ENCODE peak calls at places on chromosome X, in eight cellular contexts. L is A549, Z is HL-60, R is osteocyte, Y is lower leg skin, T is neural crest cell, H is PC-3, M is foreskin fibroblast. D is an unnamed sample.

GRCh38 chrX:44784241-44784640 is 59.6 kb upstream of the DUSP21 start:
- DNase-seq in L (no peak), Z (no peak), R (no peak), Y (no peak), T (no peak), H (peak), M (no peak), D (no peak)

GRCh38 chrX:37755073-37755472 is 24.8 kb upstream of the CYBB start:
- DNase-seq in L (no peak), Z (peak), R (no peak), Y (no peak), T (no peak), H (no peak), M (no peak), D (no peak)

GRCh38 chrX:150291014-150291413 is 72.1 kb upstream of the MAMLD1 start:
- DNase-seq in L (no peak), Z (no peak), R (peak), Y (no peak), T (no peak), H (peak), M (peak), D (no peak)

GRCh38 chrX:15679246-15679645 is 14.6 kb upstream of the CLTRN start:
- DNase-seq in L (no peak), Z (no peak), R (no peak), Y (no peak), T (no peak), H (no peak), M (peak), D (no peak)

GRCh38 chrX:136065044-136065671 is 79.9 kb downstream of the SLC9A6 start:
- DNase-seq in L (no peak), Z (peak), R (no peak), Y (peak), T (no peak), H (peak), M (peak), D (peak)

GRCh38 chrX:129445436-129445835 is 77.9 kb downstream of the SMARCA1 start:
- DNase-seq in L (no peak), Z (no peak), R (no peak), Y (no peak), T (no peak), H (no peak), M (no peak), D (no peak)

GRCh38 chrX:39335447-39336235 is 534.4 kb downstream of the MID1IP1 start:
- DNase-seq in L (no peak), Z (peak), R (no peak), Y (peak), T (no peak), H (no peak), M (no peak), D (no peak)

GRCh38 chrX:134294548-134294947 is 57.6 kb downstream of the CCDC160 start:
- DNase-seq in L (no peak), Z (no peak), R (no peak), Y (no peak), T (no peak), H (peak), M (peak), D (no peak)

GRCh38 chrX:129955682-129956081 is 26.8 kb upstream of the BCORL1 start:
- DNase-seq in L (no peak), Z (no peak), R (no peak), Y (no peak), T (no peak), H (no peak), M (no peak), D (no peak)

GRCh38 chrX:53073115-53073581 is 9.0 kb upstream of the TSPYL2 start:
- DNase-seq in L (no peak), Z (no peak), R (no peak), Y (no peak), T (no peak), H (no peak), M (no peak), D (no peak)

GRCh38 chrX:70973221-70973620 is 42.3 kb upstream of the SLC7A3 start:
- DNase-seq in L (no peak), Z (no peak), R (no peak), Y (no peak), T (no peak), H (no peak), M (no peak), D (no peak)

GRCh38 chrX:70969635-70970481 is 39.0 kb upstream of the SLC7A3 start:
- DNase-seq in L (no peak), Z (no peak), R (no peak), Y (no peak), T (no peak), H (no peak), M (no peak), D (no peak)

DNA sequence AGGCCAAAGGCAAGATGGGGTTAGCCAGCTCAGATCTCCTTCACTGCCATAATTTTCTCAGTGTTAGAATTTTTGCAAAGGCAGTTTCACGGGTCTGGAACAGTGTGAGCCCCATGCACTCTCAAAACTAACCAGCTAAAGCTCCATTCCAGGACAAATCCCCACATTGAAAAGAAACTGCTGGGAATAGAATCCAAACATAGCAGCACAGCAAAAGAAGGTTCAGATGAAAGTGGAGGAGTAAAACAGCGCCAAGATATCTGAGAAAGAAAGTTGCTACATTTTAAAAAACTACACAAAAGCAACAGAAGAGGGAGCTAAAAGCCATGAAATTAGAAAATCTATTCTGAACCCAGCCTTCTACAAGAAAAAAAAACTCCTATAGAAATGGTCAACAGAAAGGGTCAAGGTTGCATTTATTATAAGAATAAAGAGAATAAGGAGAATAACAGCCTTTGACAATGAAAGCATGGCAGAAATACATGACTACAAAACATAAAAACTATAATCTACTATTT is 39.6 kb upstream of the SLC7A3 start:
- DNase-seq in L (peak), Z (no peak), R (no peak), Y (no peak), T (no peak), H (peak), M (peak), D (no peak)
- TF ChIP-seq CTCF in L (peak), Z (no peak), R (peak), Y (no peak), T (peak), H (peak), M (no peak), D (peak)

GRCh38 chrX:31884535-31884934 is 812.7 kb upstream of the FTHL17 start:
- DNase-seq in L (no peak), Z (no peak), R (no peak), Y (no peak), T (no peak), H (no peak), M (no peak), D (no peak)

GRCh38 chrX:31893525-31893924 is 821.7 kb upstream of the FTHL17 start:
- DNase-seq in L (no peak), Z (no peak), R (no peak), Y (no peak), T (no peak), H (no peak), M (no peak), D (no peak)

GRCh38 chrX:31894152-31894551 is 822.3 kb upstream of the FTHL17 start:
- DNase-seq in L (no peak), Z (no peak), R (no peak), Y (no peak), T (no peak), H (no peak), M (no peak), D (no peak)

GRCh38 chrX:31889028-31889427 is 817.2 kb upstream of the FTHL17 start:
- DNase-seq in L (no peak), Z (no peak), R (no peak), Y (no peak), T (no peak), H (no peak), M (no peak), D (no peak)
- TF ChIP-seq CTCF in L (no peak), Z (no peak), R (no peak), Y (no peak), T (no peak), H (no peak), M (no peak), D (no peak)

DNA sequence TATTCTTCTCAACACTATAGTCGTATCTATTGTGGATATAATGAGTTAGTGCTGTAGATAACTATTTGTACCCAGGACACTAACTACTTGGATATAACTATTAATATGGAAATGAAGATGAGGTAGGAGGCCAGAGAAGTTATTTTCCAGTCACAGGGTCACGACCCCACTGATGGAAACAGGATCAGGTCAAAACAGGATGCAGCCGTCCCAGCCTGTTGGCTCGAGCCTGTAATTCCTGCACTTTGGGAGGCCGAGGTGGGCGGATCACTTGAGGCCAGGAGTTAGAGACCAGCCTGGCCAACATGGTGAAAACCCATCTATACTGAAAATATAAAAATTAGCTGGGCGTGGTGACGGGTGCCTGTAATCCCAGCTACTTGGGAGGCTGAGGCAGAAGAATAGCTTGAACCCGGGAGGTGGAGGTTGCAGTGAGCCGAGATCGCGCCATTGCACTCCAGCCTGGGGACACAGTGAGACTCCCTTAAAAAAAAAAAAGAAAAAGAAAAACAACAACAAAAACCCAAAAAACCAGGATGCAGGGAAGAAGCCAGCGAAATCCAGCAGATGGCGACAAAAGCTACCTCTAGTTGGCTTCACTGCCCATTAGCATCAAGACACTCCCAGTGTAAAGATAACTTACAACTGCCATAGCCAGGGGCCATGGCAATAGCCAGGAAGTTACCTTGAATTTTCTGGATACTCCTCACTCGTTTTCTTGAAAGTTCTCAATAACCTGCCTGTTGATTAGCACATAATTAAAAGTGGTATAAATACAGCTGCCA is 37.9 kb upstream of the NKAP start:
- DNase-seq in L (no peak), Z (peak), R (no peak), Y (no peak), T (peak), H (peak), M (peak), D (no peak)
- TF ChIP-seq CTCF in L (peak), Z (peak), R (peak), Y (no peak), T (peak), H (peak), M (peak), D (no peak)

DNA sequence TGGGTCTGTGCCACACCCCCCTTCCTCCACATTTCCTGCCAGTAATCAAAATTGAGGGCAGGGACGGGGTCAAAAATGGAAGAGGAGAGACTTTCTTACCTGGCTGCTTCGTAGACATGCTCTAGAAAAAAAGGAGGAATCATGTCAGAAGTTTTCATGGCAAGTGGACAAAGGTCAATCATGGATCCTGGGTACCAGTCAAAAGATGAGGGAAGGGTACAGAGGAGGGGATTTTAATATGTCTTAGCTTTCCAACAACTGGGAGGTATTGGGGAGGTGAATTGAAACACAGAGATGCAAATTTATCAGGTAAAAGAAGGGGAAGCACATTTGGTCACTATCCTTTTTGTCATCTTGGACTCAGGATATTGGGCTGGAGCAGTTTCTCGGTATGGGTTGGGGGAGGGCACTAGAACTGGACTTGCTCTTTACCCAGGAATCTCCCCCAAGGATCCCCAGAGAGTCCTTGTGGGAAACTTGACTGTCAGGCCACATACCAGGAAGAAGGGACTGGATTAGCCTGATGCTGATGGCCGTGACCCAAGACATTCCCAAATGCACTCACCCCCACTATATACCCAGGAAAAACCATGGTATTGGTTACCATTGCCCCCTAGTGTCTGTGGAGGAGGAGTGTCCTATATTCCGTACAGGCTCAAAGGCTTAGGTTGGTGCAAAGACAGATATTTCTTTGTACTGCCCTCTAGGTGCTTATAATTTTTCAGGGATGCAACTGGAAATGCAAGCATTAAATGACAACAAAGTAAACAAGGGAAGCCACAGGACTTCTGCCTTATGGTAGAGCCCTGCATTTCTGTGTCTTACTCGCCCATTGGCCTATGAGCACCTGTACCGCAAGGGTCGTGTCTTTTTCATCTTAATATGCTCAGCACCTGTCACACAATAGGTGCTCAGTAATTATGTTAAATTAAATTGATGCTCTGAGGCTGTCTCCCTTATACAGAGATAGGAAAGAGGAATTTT is 16.8 kb downstream of the VSIG4 start:
- DNase-seq in L (no peak), Z (peak), R (no peak), Y (no peak), T (no peak), H (peak), M (no peak), D (no peak)
- TF ChIP-seq CTCF in L (no peak), Z (peak), R (no peak), Y (no peak), T (no peak), H (peak), M (no peak), D (no peak)

GRCh38 chrX:9882669-9883446 is 84.3 kb upstream of the CLDN34 start:
- DNase-seq in L (no peak), Z (no peak), R (no peak), Y (no peak), T (no peak), H (no peak), M (no peak), D (no peak)

GRCh38 chrX:9888953-9889470 is 78.1 kb upstream of the CLDN34 start:
- DNase-seq in L (no peak), Z (no peak), R (no peak), Y (no peak), T (no peak), H (peak), M (peak), D (no peak)

GRCh38 chrX:9884031-9884779 is 83.0 kb upstream of the CLDN34 start:
- DNase-seq in L (no peak), Z (no peak), R (no peak), Y (no peak), T (no peak), H (no peak), M (no peak), D (no peak)

GRCh38 chrX:9880912-9881311 is 86.2 kb upstream of the CLDN34 start:
- DNase-seq in L (no peak), Z (no peak), R (no peak), Y (no peak), T (no peak), H (no peak), M (no peak), D (no peak)

DNA sequence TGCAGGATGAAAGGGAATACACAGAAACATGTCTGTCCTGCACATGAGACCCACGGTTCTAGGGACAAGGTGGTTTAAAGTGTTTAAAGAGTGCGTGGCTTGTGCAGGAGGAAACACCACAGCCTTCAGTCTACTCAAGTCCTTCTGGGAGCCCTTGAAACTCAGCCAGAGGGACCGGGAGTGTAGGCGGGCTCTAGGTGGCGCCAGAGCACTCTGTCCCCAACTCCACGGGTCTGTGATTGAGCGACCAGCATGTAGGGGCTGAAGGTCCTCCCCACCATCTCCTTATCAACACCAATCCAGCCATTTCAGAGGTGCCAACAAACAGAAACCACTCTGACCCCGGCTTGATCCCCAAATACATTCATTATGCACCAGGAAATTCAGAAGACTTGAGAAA is 82.0 kb upstream of the CLDN34 start:
- DNase-seq in L (peak), Z (peak), R (no peak), Y (no peak), T (peak), H (peak), M (peak), D (no peak)
- TF ChIP-seq CTCF in L (peak), Z (peak), R (peak), Y (no peak), T (peak), H (peak), M (peak), D (peak)

GRCh38 chrX:27381419-27381818 is 81.7 kb downstream of the PPP4R3C start:
- DNase-seq in L (no peak), Z (no peak), R (no peak), Y (no peak), T (no peak), H (no peak), M (no peak), D (no peak)

DNA sequence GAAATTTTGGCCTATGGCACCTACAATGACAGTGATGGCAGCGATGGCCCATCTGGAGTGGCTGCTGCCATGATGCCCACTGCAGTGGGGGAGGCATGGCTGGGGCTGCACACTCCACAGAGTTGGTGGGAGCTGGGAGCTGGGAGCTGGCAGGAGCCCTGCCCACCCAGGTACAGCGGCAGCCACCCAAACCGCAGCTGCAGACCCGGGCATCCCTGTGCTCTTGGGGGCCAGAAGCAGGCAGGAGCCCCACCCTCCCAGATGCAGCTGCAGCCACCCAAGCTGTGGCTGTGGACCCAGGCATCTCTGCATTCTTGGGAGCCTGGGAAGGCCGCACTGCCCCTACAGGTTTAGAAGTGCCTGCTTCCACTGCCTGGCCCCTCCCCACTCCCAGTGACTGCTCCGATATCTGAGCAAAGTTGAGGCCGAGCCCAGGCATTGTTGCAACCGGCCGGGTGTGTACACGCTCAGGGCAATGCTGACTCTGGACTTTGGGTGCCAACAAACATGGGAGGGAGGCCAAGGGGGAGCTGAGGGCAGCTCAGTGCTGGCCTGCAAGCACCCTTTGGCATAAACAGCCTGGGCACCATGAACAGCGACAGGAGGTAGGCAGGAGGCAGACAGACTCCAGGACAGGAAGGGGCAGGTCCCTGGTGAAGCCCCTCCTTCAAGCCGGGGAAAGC is 82.8 kb downstream of the PPP4R3C start:
- DNase-seq in L (no peak), Z (no peak), R (no peak), Y (no peak), T (no peak), H (peak), M (no peak), D (no peak)
- TF ChIP-seq CTCF in L (no peak), Z (no peak), R (no peak), Y (no peak), T (no peak), H (no peak), M (no peak), D (no peak)

DNA sequence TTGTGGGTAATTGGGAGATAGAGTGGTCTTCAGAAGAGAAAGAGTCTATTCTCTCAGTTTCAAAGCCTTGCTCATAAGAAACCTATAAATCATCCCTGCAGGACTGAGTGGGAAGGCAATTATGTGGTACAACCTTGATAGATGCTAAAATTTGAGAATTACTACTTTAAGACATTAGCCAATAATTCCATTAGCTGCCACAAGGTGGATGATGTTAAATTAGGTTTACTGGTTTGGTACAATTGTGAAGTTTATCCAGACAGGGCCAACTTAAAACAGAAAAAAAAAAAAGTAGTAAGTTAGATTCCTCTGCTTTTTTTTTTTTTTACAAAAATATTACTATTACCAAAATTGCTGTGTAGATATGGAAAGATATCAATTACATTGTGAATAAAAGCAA is 73.2 kb upstream of the AMOT start:
- DNase-seq in L (no peak), Z (no peak), R (no peak), Y (no peak), T (no peak), H (no peak), M (no peak), D (no peak)
- TF ChIP-seq CTCF in L (no peak), Z (no peak), R (no peak), Y (no peak), T (peak), H (no peak), M (no peak), D (no peak)

GRCh38 chrX:25196221-25196620 is 180.5 kb upstream of the ARX start:
- DNase-seq in L (no peak), Z (no peak), R (no peak), Y (no peak), T (no peak), H (no peak), M (no peak), D (no peak)

DNA sequence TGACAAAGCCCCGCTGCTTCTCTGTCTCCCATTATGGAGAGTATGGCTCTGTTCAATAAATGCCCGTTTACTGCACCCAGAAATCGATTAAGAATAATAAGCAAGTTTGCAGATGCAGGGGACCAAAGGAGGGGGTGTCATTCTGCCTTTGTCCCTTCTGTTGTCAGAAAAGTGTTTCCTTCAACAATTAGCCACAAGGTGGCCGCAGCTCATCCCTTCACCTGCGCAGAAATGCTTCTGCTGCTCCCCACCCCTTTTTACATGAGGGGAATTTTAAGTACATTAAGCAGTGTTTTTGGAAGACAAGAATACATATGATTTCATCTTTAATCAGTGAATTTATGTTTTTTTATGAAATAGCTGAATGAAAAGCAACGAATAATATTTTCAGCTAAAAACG is 175.6 kb upstream of the ARX start:
- DNase-seq in L (peak), Z (no peak), R (no peak), Y (no peak), T (no peak), H (peak), M (no peak), D (no peak)
- TF ChIP-seq CTCF in L (peak), Z (no peak), R (no peak), Y (no peak), T (peak), H (peak), M (no peak), D (no peak)

D was measured in tibial artery.